ENCODE peak calls at places on chromosomes 2 and 18, in ten cellular contexts. One of them, this sample, is unnamed.

GRCh38 chr2:31233741-31234689 is at the start of gene EHD3:
- DNase-seq in astrocyte: peak
- DNase-seq in PC-3: peak
- DNase-seq in mesendoderm: peak
- DNase-seq in trophoblast cell: peak
- DNase-seq in SK-N-SH: peak
- DNase-seq in IMR-90: peak
- DNase-seq in fibroblast of lung: peak
- DNase-seq in H1: peak
- DNase-seq in GM12878: no peak
- DNase-seq in this sample: peak

GRCh38 chr18:57659463-57660102 is 37.9 kb upstream of the NARS1 start:
- DNase-seq in astrocyte: peak
- DNase-seq in PC-3: no peak
- DNase-seq in mesendoderm: no peak
- DNase-seq in trophoblast cell: no peak
- DNase-seq in SK-N-SH: no peak
- DNase-seq in IMR-90: peak
- DNase-seq in fibroblast of lung: peak
- DNase-seq in H1: no peak
- DNase-seq in GM12878: no peak
- DNase-seq in this sample: no peak

GRCh38 chr2:103667335-103667884 is 905.6 kb downstream of the TMEM182 start:
- DNase-seq in astrocyte: peak
- DNase-seq in PC-3: peak
- DNase-seq in mesendoderm: no peak
- DNase-seq in trophoblast cell: no peak
- DNase-seq in SK-N-SH: no peak
- DNase-seq in IMR-90: no peak
- DNase-seq in fibroblast of lung: no peak
- DNase-seq in H1: no peak
- DNase-seq in GM12878: no peak
- DNase-seq in this sample: no peak

GRCh38 chr2:47520302-47520630 is 117.3 kb downstream of the MSH2 start:
- DNase-seq in astrocyte: no peak
- DNase-seq in PC-3: no peak
- DNase-seq in mesendoderm: no peak
- DNase-seq in trophoblast cell: no peak
- DNase-seq in SK-N-SH: peak
- DNase-seq in IMR-90: no peak
- DNase-seq in fibroblast of lung: no peak
- DNase-seq in H1: no peak
- DNase-seq in GM12878: no peak
- DNase-seq in this sample: no peak

GRCh38 chr2:181368036-181368435 is 89.2 kb upstream of the ITGA4 start:
- DNase-seq in astrocyte: no peak
- DNase-seq in PC-3: peak
- DNase-seq in mesendoderm: no peak
- DNase-seq in trophoblast cell: no peak
- DNase-seq in SK-N-SH: no peak
- DNase-seq in IMR-90: no peak
- DNase-seq in fibroblast of lung: no peak
- DNase-seq in H1: no peak
- DNase-seq in GM12878: no peak
- DNase-seq in this sample: no peak

GRCh38 chr2:190443778-190444481 is 35.8 kb downstream of the MFSD6 start:
- DNase-seq in astrocyte: peak
- DNase-seq in PC-3: peak
- DNase-seq in mesendoderm: no peak
- DNase-seq in trophoblast cell: no peak
- DNase-seq in SK-N-SH: peak
- DNase-seq in IMR-90: peak
- DNase-seq in fibroblast of lung: peak
- DNase-seq in H1: no peak
- DNase-seq in GM12878: no peak
- DNase-seq in this sample: peak

GRCh38 chr2:128411431-128411830 is 92.8 kb upstream of the HS6ST1 start:
- DNase-seq in astrocyte: no peak
- DNase-seq in PC-3: no peak
- DNase-seq in mesendoderm: no peak
- DNase-seq in trophoblast cell: no peak
- DNase-seq in SK-N-SH: peak
- DNase-seq in IMR-90: no peak
- DNase-seq in fibroblast of lung: no peak
- DNase-seq in H1: no peak
- DNase-seq in GM12878: no peak
- DNase-seq in this sample: no peak

GRCh38 chr2:12227941-12228608 is 481.6 kb downstream of the LPIN1 start:
- DNase-seq in astrocyte: peak
- DNase-seq in PC-3: no peak
- DNase-seq in mesendoderm: no peak
- DNase-seq in trophoblast cell: no peak
- DNase-seq in SK-N-SH: no peak
- DNase-seq in IMR-90: peak
- DNase-seq in fibroblast of lung: peak
- DNase-seq in H1: no peak
- DNase-seq in GM12878: no peak
- DNase-seq in this sample: peak

GRCh38 chr2:86372641-86373502 is 35.4 kb upstream of the REEP1 start:
- DNase-seq in astrocyte: peak
- DNase-seq in PC-3: peak
- DNase-seq in mesendoderm: peak
- DNase-seq in trophoblast cell: peak
- DNase-seq in SK-N-SH: peak
- DNase-seq in IMR-90: peak
- DNase-seq in fibroblast of lung: peak
- DNase-seq in H1: no peak
- DNase-seq in GM12878: no peak
- DNase-seq in this sample: peak

GRCh38 chr18:69839989-69840388 is 107.7 kb downstream of the CD226 start:
- DNase-seq in astrocyte: no peak
- DNase-seq in PC-3: no peak
- DNase-seq in mesendoderm: no peak
- DNase-seq in trophoblast cell: no peak
- DNase-seq in SK-N-SH: no peak
- DNase-seq in IMR-90: no peak
- DNase-seq in fibroblast of lung: no peak
- DNase-seq in H1: no peak
- DNase-seq in GM12878: no peak
- DNase-seq in this sample: no peak

GRCh38 chr2:8149985-8150547 is 531.8 kb upstream of the ID2 start:
- DNase-seq in astrocyte: peak
- DNase-seq in PC-3: no peak
- DNase-seq in mesendoderm: peak
- DNase-seq in trophoblast cell: peak
- DNase-seq in SK-N-SH: no peak
- DNase-seq in IMR-90: peak
- DNase-seq in fibroblast of lung: no peak
- DNase-seq in H1: no peak
- DNase-seq in GM12878: no peak
- DNase-seq in this sample: peak

GRCh38 chr18:72543362-72544055 is 633 bp downstream of the CBLN2 start:
- DNase-seq in astrocyte: no peak
- DNase-seq in PC-3: no peak
- DNase-seq in mesendoderm: peak
- DNase-seq in trophoblast cell: no peak
- DNase-seq in SK-N-SH: peak
- DNase-seq in IMR-90: no peak
- DNase-seq in fibroblast of lung: no peak
- DNase-seq in H1: no peak
- DNase-seq in GM12878: no peak
- DNase-seq in this sample: peak

GRCh38 chr2:162014751-162015150 is 59.3 kb downstream of the DPP4 start:
- DNase-seq in astrocyte: no peak
- DNase-seq in PC-3: no peak
- DNase-seq in mesendoderm: no peak
- DNase-seq in trophoblast cell: no peak
- DNase-seq in SK-N-SH: no peak
- DNase-seq in IMR-90: peak
- DNase-seq in fibroblast of lung: peak
- DNase-seq in H1: no peak
- DNase-seq in GM12878: no peak
- DNase-seq in this sample: peak

GRCh38 chr18:37430346-37431076 is 135.1 kb downstream of the CELF4 start:
- DNase-seq in astrocyte: no peak
- DNase-seq in PC-3: no peak
- DNase-seq in mesendoderm: peak
- DNase-seq in trophoblast cell: no peak
- DNase-seq in SK-N-SH: peak
- DNase-seq in IMR-90: no peak
- DNase-seq in fibroblast of lung: no peak
- DNase-seq in H1: peak
- DNase-seq in GM12878: no peak
- DNase-seq in this sample: no peak

GRCh38 chr18:31954349-31954748 is 11.4 kb upstream of the TRAPPC8 start:
- DNase-seq in astrocyte: peak
- DNase-seq in PC-3: peak
- DNase-seq in mesendoderm: peak
- DNase-seq in trophoblast cell: no peak
- DNase-seq in SK-N-SH: no peak
- DNase-seq in IMR-90: peak
- DNase-seq in fibroblast of lung: peak
- DNase-seq in H1: no peak
- DNase-seq in GM12878: no peak
- DNase-seq in this sample: no peak

GRCh38 chr2:7984693-7985353 is 697.0 kb upstream of the ID2 start:
- DNase-seq in astrocyte: no peak
- DNase-seq in PC-3: no peak
- DNase-seq in mesendoderm: no peak
- DNase-seq in trophoblast cell: no peak
- DNase-seq in SK-N-SH: no peak
- DNase-seq in IMR-90: no peak
- DNase-seq in fibroblast of lung: no peak
- DNase-seq in H1: no peak
- DNase-seq in GM12878: no peak
- DNase-seq in this sample: no peak

DNA sequence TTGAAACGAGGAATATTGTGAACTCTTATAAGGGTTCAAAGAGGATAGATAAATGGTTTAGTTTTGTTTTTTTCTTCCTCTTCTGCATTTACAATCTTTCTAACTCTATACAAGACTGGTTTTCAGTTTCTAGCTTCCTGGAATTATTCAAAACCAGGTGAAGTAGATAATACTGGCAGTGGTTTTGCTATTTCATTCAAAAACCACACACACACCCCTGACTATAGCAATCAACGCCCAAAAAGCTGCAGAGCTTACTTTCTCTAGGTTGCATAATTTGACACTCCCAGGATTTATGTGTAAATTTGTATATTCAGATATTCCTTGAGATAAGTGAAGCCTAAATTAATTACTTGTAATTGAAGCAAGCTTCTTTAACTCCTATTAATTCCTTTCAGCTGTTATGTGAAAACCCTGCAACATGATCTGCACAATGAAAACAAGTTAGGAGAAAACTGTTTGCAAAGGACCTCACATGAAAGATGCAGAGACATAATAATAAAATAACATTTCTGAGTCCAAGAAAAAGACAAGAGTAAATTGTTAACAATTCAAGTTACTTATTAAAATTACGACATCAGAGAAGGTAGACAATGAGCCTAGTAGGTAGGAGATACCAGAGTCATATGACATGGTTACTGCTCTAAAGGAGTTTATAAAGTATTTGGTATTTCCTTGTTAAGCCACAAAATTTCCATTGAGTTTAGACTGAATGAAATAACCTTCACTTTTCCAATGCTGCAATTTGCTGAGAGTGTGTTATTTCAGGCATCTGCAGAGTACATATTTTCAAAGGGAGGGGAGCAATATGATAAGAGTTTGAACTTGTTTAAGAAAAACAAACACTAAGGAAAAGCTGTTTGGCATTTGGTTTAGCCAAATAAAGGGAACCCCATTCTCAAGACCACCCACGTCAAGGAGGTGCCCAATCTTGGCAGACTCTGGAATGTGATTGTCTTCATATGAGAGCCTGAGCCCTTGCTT is 1.6 kb upstream of the NFE2L2 start:
- DNase-seq in astrocyte: peak
- DNase-seq in PC-3: no peak
- DNase-seq in mesendoderm: no peak
- DNase-seq in trophoblast cell: no peak
- DNase-seq in SK-N-SH: no peak
- DNase-seq in IMR-90: peak
- DNase-seq in fibroblast of lung: no peak
- DNase-seq in H1: no peak
- DNase-seq in GM12878: no peak
- DNase-seq in this sample: peak
- H3K9ac ChIP-seq in astrocyte: peak
- H3K9ac ChIP-seq in PC-3: peak
- H3K9ac ChIP-seq in mesendoderm: no peak
- H3K9ac ChIP-seq in trophoblast cell: no peak
- H3K9ac ChIP-seq in SK-N-SH: peak
- H3K9ac ChIP-seq in IMR-90: peak
- H3K9ac ChIP-seq in fibroblast of lung: no peak
- H3K9ac ChIP-seq in H1: no peak
- H3K9ac ChIP-seq in GM12878: peak
- H3K9ac ChIP-seq in this sample: peak

GRCh38 chr18:9433616-9434239 is 41.6 kb upstream of the RALBP1 start:
- DNase-seq in astrocyte: no peak
- DNase-seq in PC-3: no peak
- DNase-seq in mesendoderm: no peak
- DNase-seq in trophoblast cell: no peak
- DNase-seq in SK-N-SH: no peak
- DNase-seq in IMR-90: peak
- DNase-seq in fibroblast of lung: peak
- DNase-seq in H1: no peak
- DNase-seq in GM12878: no peak
- DNase-seq in this sample: no peak
- H3K9ac ChIP-seq in astrocyte: no peak
- H3K9ac ChIP-seq in PC-3: no peak
- H3K9ac ChIP-seq in mesendoderm: peak
- H3K9ac ChIP-seq in trophoblast cell: no peak
- H3K9ac ChIP-seq in SK-N-SH: no peak
- H3K9ac ChIP-seq in IMR-90: peak
- H3K9ac ChIP-seq in fibroblast of lung: no peak
- H3K9ac ChIP-seq in H1: no peak
- H3K9ac ChIP-seq in GM12878: no peak
- H3K9ac ChIP-seq in this sample: no peak

GRCh38 chr18:55768255-55768654 is 180.3 kb upstream of the TCF4 start:
- DNase-seq in astrocyte: no peak
- DNase-seq in PC-3: no peak
- DNase-seq in mesendoderm: peak
- DNase-seq in trophoblast cell: no peak
- DNase-seq in SK-N-SH: no peak
- DNase-seq in IMR-90: peak
- DNase-seq in fibroblast of lung: no peak
- DNase-seq in H1: no peak
- DNase-seq in GM12878: no peak
- DNase-seq in this sample: no peak
- H3K9ac ChIP-seq in astrocyte: no peak
- H3K9ac ChIP-seq in PC-3: no peak
- H3K9ac ChIP-seq in mesendoderm: no peak
- H3K9ac ChIP-seq in trophoblast cell: no peak
- H3K9ac ChIP-seq in SK-N-SH: no peak
- H3K9ac ChIP-seq in IMR-90: no peak
- H3K9ac ChIP-seq in fibroblast of lung: no peak
- H3K9ac ChIP-seq in H1: no peak
- H3K9ac ChIP-seq in GM12878: no peak
- H3K9ac ChIP-seq in this sample: no peak

GRCh38 chr2:97718051-97718882 is 4.9 kb downstream of the ZAP70 start:
- DNase-seq in astrocyte: no peak
- DNase-seq in PC-3: no peak
- DNase-seq in mesendoderm: no peak
- DNase-seq in trophoblast cell: no peak
- DNase-seq in SK-N-SH: no peak
- DNase-seq in IMR-90: no peak
- DNase-seq in fibroblast of lung: no peak
- DNase-seq in H1: no peak
- DNase-seq in GM12878: no peak
- DNase-seq in this sample: no peak
- H3K9ac ChIP-seq in astrocyte: no peak
- H3K9ac ChIP-seq in PC-3: no peak
- H3K9ac ChIP-seq in mesendoderm: no peak
- H3K9ac ChIP-seq in trophoblast cell: no peak
- H3K9ac ChIP-seq in SK-N-SH: no peak
- H3K9ac ChIP-seq in IMR-90: no peak
- H3K9ac ChIP-seq in fibroblast of lung: no peak
- H3K9ac ChIP-seq in H1: no peak
- H3K9ac ChIP-seq in GM12878: no peak
- H3K9ac ChIP-seq in this sample: no peak

This sample was measured in adipocyte.